ENCODE peak calls at places on chromosomes 1 and 21, in ten cellular contexts. Q is tibial nerve; C is CD8-positive, alpha-beta T cell; W is right lobe of liver; Z is IMR-90; J is osteoblast; N is K562; D is heart right ventricle; L is upper lobe of right lung; K is sigmoid colon. M is an unnamed sample.

GRCh38 chr1:113978863-113979702 is at the start of gene OLFML3:
- DNase-seq in J (peak; percentile 93), D (peak; percentile 92), K (peak; percentile 96), L (peak; percentile 83), N (peak; percentile 91), W (peak; percentile 75), Q (peak; percentile 98), C (no peak), Z (peak; percentile 95), M (peak; percentile 93)

GRCh38 chr1:101317590-101317989 is 80.8 kb downstream of the S1PR1 start:
- DNase-seq in J (peak; percentile 58), L (no peak), Q (no peak), W (no peak), C (no peak), K (no peak), D (no peak), N (peak; percentile 29), Z (no peak), M (no peak)

GRCh38 chr1:90707363-90707710 is 9.8 kb downstream of the BARHL2 start:
- DNase-seq in Z (peak; percentile 15), K (no peak), C (no peak), J (peak; percentile 89), Q (no peak), N (peak; percentile 58), L (peak; percentile 84), W (peak; percentile 62), D (no peak), M (peak; percentile 95)

GRCh38 chr21:45411810-45412206 is 6.8 kb downstream of the COL18A1 start:
- DNase-seq in D (no peak), Z (no peak), L (no peak), K (peak; percentile 56), J (no peak), W (no peak), N (no peak), Q (no peak), C (no peak), M (no peak)

GRCh38 chr1:33049381-33049780 is 12.7 kb upstream of the AK2 start:
- DNase-seq in Q (no peak), L (no peak), K (no peak), J (no peak), C (no peak), D (no peak), W (no peak), Z (no peak), N (no peak), M (no peak)

GRCh38 chr1:97136971-97137370 is 415.4 kb downstream of the PTBP2 start:
- DNase-seq in Q (no peak), N (no peak), K (no peak), L (no peak), W (no peak), J (no peak), Z (no peak), C (no peak), D (no peak), M (no peak)

GRCh38 chr1:55868026-55868425 is 652.9 kb upstream of the USP24 start:
- DNase-seq in D (no peak), Q (no peak), K (no peak), L (no peak), W (no peak), J (no peak), C (no peak), Z (peak; percentile 50), N (no peak), M (peak; percentile 11)

GRCh38 chr21:46153259-46154154 is 1.9 kb downstream of the FTCD start:
- DNase-seq in Q (no peak), J (peak; percentile 99), C (peak; percentile 33), L (peak; percentile 81), K (peak; percentile 71), Z (no peak), D (no peak), W (peak; percentile 91), N (peak; percentile 92), M (peak; percentile 75)

DNA sequence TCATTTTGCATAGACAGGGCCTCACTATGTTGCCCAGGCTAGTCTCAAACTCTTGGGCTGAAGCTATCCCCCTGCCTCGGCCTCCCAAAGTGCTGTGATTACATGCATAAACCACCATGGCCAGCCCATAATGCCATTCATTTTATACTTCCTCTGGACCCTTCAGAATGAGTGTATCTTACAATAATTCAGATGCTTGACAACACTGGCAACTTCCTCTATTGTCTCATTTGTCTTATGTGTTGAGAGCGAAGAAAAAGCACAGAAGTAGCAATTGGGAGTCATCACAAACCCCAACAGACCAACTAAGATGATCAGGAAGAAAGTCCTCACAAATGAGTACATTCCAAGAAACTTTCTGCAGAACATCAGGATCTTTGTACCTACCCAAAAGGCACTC is 192.0 kb downstream of the RERE start:
- DNase-seq in Q (no peak), N (no peak), W (no peak), K (no peak), J (no peak), Z (no peak), C (no peak), D (no peak), L (no peak), M (no peak)
- H3K4me3 ChIP-seq in Q (no peak overlapping the region), N (no peak overlapping the region), W (no peak overlapping the region), K (no peak overlapping the region), J (peak overlapping the region; percentile 1), Z (no peak overlapping the region), C (no peak overlapping the region), D (no peak overlapping the region), L (no peak overlapping the region), M (no peak overlapping the region)

DNA sequence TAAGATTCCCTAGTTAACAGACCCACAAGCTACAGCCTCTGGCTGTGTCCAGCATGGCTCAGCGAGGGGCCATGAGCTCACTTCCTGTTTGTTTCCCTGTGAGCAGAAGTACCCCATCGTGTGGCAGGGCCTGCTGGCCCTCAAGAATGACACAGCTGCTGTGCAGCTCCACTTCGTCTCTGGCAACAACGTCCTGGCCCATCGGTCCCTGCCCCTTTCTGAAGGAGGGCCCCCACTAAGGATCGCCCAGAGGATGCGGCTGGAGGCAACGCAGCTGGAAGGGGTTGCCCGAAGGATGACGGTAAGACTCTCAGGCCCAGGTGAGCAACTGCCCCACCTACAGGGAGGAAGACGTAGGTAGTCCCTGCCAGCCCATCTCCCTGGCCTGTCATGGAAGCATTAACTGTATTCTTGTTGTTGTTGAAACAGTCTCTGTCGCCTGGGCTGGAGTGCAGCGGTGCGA is 38.2 kb downstream of the ZBTB17 start:
- DNase-seq in L (peak; percentile 45), N (no peak), J (peak; percentile 79), K (peak; percentile 62), Q (no peak), C (no peak), D (no peak), W (no peak), Z (peak; percentile 66), M (no peak)
- TF ChIP-seq CTCF in L (no peak), N (no peak), J (peak; percentile 16), K (no peak), Q (no peak), C (no peak), D (no peak), W (no peak), Z (peak; percentile 25), M (no peak)

DNA sequence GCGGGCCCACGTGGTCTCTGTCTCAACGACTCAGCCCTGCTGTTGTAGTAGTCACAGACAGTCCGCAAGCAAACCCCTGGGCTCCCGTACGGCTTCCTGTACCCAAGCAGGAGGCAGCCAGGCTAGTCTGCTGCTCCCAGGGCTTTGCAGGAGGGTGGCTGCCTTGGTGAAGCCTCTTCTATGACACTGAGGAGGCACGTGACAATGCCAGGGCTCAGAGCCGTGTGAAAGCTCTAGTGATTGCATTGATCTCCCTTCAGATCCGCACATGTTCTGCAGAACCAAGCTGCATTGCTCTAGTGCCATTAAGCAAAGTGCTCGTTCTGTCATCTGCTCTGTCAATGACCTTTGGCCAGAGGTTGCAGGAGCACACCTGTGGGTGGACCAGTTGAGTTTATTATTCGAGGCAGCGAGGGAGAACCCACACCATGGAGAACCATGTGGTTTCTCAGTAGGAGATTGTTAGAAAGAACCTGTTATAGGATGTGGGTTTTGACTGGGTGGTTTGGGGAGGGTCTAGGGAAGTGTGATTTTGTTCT is 18.0 kb downstream of the UMODL1 start:
- DNase-seq in D (no peak), C (no peak), J (no peak), L (no peak), Q (no peak), K (no peak), W (no peak), N (no peak), Z (no peak), M (no peak)
- H3K4me1 ChIP-seq in D (no peaks in the 10 kb centered on the region), C (peaks cover 15% of the 10 kb centered on the region), J (peaks cover 15% of the 10 kb centered on the region), L (no peaks in the 10 kb centered on the region), Q (no peaks in the 10 kb centered on the region), K (no peaks in the 10 kb centered on the region), W (no peaks in the 10 kb centered on the region), N (no peaks in the 10 kb centered on the region), Z (peaks cover 6% of the 10 kb centered on the region), M (no peaks in the 10 kb centered on the region)

DNA sequence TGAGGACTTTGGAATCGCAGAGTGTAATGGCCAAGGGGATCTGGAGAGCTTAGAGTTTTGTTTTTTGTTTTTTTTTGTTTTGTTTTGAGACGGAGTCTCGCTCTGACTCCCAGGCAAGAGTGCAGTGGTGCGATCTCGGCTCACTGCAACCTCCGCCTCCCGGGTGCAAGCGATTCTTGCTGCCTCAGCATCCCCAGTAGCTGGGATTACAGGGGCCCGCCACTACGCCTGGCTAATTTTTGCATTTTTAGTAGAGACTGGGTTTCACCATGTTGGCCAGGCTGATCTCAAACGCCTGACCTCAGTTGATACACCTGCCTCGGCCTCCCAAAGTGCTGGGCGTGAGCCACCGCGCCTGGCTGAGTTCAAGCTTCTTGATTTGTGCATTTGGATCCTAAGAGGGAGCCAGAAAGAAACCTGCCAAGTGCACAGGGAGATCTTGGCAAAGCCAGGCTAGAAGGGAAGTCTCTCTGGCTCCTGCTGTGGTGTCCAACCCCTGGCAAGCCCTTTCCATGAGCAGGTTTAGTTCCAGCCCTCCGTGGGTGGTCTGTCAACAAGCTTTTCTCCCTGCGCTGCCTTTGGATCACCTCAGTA is 852 bp downstream of the FAAH start:
- DNase-seq in Q (peak; percentile 33), N (no peak), K (peak; percentile 70), L (no peak), W (peak; percentile 64), D (no peak), C (no peak), Z (no peak), J (no peak), M (no peak)
- H3K4me3 ChIP-seq in Q (peak overlapping the region; percentile 71), N (no peak overlapping the region), K (peak overlapping the region; percentile 71), L (peak overlapping the region; percentile 57), W (peak overlapping the region; percentile 71), D (peak overlapping the region; percentile 47), C (no peak overlapping the region), Z (no peak overlapping the region), J (no peak overlapping the region), M (peak overlapping the region; percentile 26)

GRCh38 chr1:81563632-81564031 is 237.1 kb upstream of the ADGRL2 start:
- DNase-seq in Z (no peak), N (no peak), L (no peak), J (no peak), W (no peak), C (no peak), Q (no peak), D (no peak), K (no peak), M (no peak)

GRCh38 chr1:81560629-81561028 is 240.1 kb upstream of the ADGRL2 start:
- DNase-seq in Z (no peak), L (no peak), C (no peak), Q (no peak), W (no peak), N (no peak), J (no peak), K (no peak), D (no peak), M (no peak)

GRCh38 chr1:81559662-81560350 is 240.9 kb upstream of the ADGRL2 start:
- DNase-seq in L (no peak), D (no peak), K (no peak), Q (no peak), W (no peak), Z (no peak), N (no peak), C (no peak), J (no peak), M (no peak)

GRCh38 chr1:81558291-81559076 is 242.2 kb upstream of the ADGRL2 start:
- DNase-seq in N (no peak), Q (no peak), C (no peak), D (no peak), J (peak; percentile 8), Z (no peak), K (no peak), L (no peak), W (no peak), M (no peak)

GRCh38 chr1:81562934-81563333 is 237.8 kb upstream of the ADGRL2 start:
- DNase-seq in Q (no peak), Z (no peak), K (no peak), C (no peak), N (no peak), D (no peak), L (no peak), J (no peak), W (no peak), M (no peak)
- TF ChIP-seq CTCF in Q (no peak), Z (no peak), K (no peak), C (no peak), N (no peak), D (no peak), L (no peak), J (no peak), W (no peak), M (no peak)

M was measured in cardiac muscle cell.